ENCODE peak calls at places on chromosomes 4 and X, in ten cellular contexts. H, Y, Q, J, F, G, X, S, I and T are unnamed samples.

GRCh38 chr4:15420642-15421041 is 7.2 kb upstream of the C1QTNF7 start:
- DNase-seq in X (peak; percentile 75), F (peak; percentile 10), J (no peak), G (no peak), S (no peak), H (no peak), Q (peak; percentile 69), I (no peak), Y (no peak), T (no peak)

GRCh38 chrX:1719270-1719669 is 104.4 kb downstream of the ASMT start:
- DNase-seq in F (no peak), Y (no peak), X (no peak), H (no peak), I (no peak), S (no peak), G (no peak), J (no peak), Q (no peak), T (no peak)

GRCh38 chrX:132023896-132024386 is 839 bp downstream of the STK26 start:
- DNase-seq in I (no peak), S (peak; percentile 56), J (peak; percentile 60), X (no peak), Y (peak; percentile 9), G (no peak), H (no peak), Q (no peak), F (no peak), T (no peak)

GRCh38 chr4:69057620-69058409 is 38.5 kb upstream of the UGT2B7 start:
- DNase-seq in F (no peak), Y (peak; percentile 39), I (no peak), X (no peak), G (no peak), S (no peak), Q (no peak), H (no peak), J (no peak), T (no peak)

GRCh38 chrX:65587616-65588526 is 53.3 kb upstream of the LAS1L start:
- DNase-seq in J (peak; percentile 86), H (peak; percentile 78), Y (no peak), X (peak; percentile 74), Q (peak; percentile 66), F (peak; percentile 61), G (no peak), S (peak; percentile 75), I (peak; percentile 73), T (no peak)

GRCh38 chrX:149493567-149494562 is 11.2 kb downstream of the IDS start:
- DNase-seq in Y (no peak), F (no peak), G (no peak), H (no peak), Q (no peak), I (no peak), X (peak; percentile 26), S (no peak), J (no peak), T (no peak)

GRCh38 chr4:52260507-52261302 is 209.6 kb downstream of the SPATA18 start:
- DNase-seq in Y (no peak), X (no peak), Q (no peak), H (no peak), F (peak; percentile 23), J (no peak), I (no peak), G (no peak), S (no peak), T (peak; percentile 3)

GRCh38 chr4:69713593-69713992 is 46.8 kb downstream of the SULT1B1 start:
- DNase-seq in G (no peak), F (no peak), S (no peak), I (no peak), J (no peak), Y (no peak), H (peak; percentile 58), Q (peak; percentile 48), X (peak; percentile 66), T (no peak)

GRCh38 chrX:35351212-35351611 is 408.6 kb downstream of the FAM47B start:
- DNase-seq in G (no peak), Q (no peak), F (no peak), J (no peak), H (no peak), I (no peak), S (no peak), X (no peak), Y (no peak), T (no peak)

GRCh38 chrX:136658151-136658550 is 10.2 kb downstream of the CD40LG start:
- DNase-seq in S (no peak), X (no peak), G (no peak), Q (no peak), F (no peak), Y (no peak), I (no peak), J (no peak), H (no peak), T (no peak)

GRCh38 chrX:106039920-106040319 is 1.4 kb upstream of the SERPINA7 start:
- DNase-seq in I (no peak), S (no peak), Y (peak; percentile 8), J (no peak), H (no peak), X (no peak), F (no peak), Q (no peak), G (no peak), T (no peak)

GRCh38 chr4:140156529-140157171 is 2.7 kb upstream of the MAML3 start:
- DNase-seq in I (no peak), F (no peak), Y (no peak), X (no peak), H (no peak), J (no peak), G (no peak), Q (peak; percentile 9), S (no peak), T (no peak)

GRCh38 chr4:111780965-111781364 is 364.3 kb upstream of the FAM241A start:
- DNase-seq in J (no peak), F (no peak), Q (no peak), S (no peak), H (no peak), Y (no peak), I (no peak), G (no peak), X (no peak), T (no peak)

GRCh38 chr4:39205000-39205399 is 22.7 kb downstream of the WDR19 start:
- DNase-seq in Y (no peak), X (no peak), F (no peak), S (no peak), G (no peak), Q (peak; percentile 22), J (no peak), H (no peak), I (no peak), T (no peak)

GRCh38 chrX:138754861-138755260 is 43.3 kb upstream of the FGF13 start:
- DNase-seq in S (no peak), Q (peak; percentile 8), J (no peak), X (peak; percentile 55), H (no peak), G (no peak), F (no peak), I (no peak), Y (no peak), T (no peak)

GRCh38 chr4:79211490-79211889 is 114.4 kb downstream of the NAA11 start:
- DNase-seq in Q (no peak), Y (no peak), I (no peak), S (no peak), G (no peak), J (no peak), F (no peak), X (no peak), H (no peak), T (peak; percentile 66)

GRCh38 chrX:71823391-71824057 is 60.4 kb downstream of the CXorf49B start:
- DNase-seq in J (no peak), G (no peak), F (no peak), S (no peak), I (no peak), Y (no peak), Q (no peak), X (no peak), H (no peak), T (no peak)

GRCh38 chrX:97705936-97706335 is 822.2 kb downstream of the RPA4 start:
- DNase-seq in I (no peak), J (no peak), H (no peak), F (no peak), G (no peak), Y (no peak), S (no peak), X (no peak), Q (peak; percentile 41), T (no peak)

GRCh38 chr4:19478791-19479190 is 772.9 kb upstream of the SLIT2 start:
- DNase-seq in H (no peak), S (no peak), G (no peak), Q (peak; percentile 28), F (no peak), Y (no peak), X (peak; percentile 50), J (no peak), I (no peak), T (no peak)

GRCh38 chrX:66815227-66815626 is 176.3 kb upstream of the EDA2R start:
- DNase-seq in X (no peak), J (no peak), I (no peak), G (no peak), Y (no peak), H (no peak), F (no peak), Q (no peak), S (no peak), T (no peak)

GRCh38 chrX:151177141-151178027 is 1.0 kb downstream of the GPR50 start:
- DNase-seq in Y (peak; percentile 21), H (no peak), S (no peak), I (no peak), X (no peak), F (no peak), G (no peak), J (no peak), Q (no peak), T (no peak)

GRCh38 chr4:173414456-173414855 is 15.5 kb upstream of the SCRG1 start:
- DNase-seq in G (no peak), X (no peak), Y (no peak), F (no peak), J (no peak), I (no peak), S (no peak), Q (no peak), H (no peak), T (no peak)

GRCh38 chr4:3034231-3034630 is 40.1 kb downstream of the HTT-AS start:
- DNase-seq in X (no peak), J (no peak), Q (no peak), G (no peak), H (no peak), S (no peak), I (no peak), Y (no peak), F (no peak), T (no peak)

GRCh38 chrX:133913009-133913408 is 72.4 kb downstream of the GPC3 start:
- DNase-seq in I (no peak), Q (no peak), J (no peak), G (no peak), H (no peak), S (no peak), Y (no peak), X (no peak), F (no peak), T (no peak)

GRCh38 chrX:97446298-97446882 is 562.7 kb downstream of the RPA4 start:
- DNase-seq in Q (peak; percentile 0), H (no peak), G (no peak), J (no peak), I (no peak), Y (no peak), S (no peak), X (peak; percentile 13), F (no peak), T (no peak)

GRCh38 chrX:99091459-99091858 is 1318.6 kb downstream of the PCDH19 start:
- DNase-seq in X (no peak), J (no peak), F (no peak), S (no peak), H (no peak), Y (no peak), I (no peak), G (no peak), Q (no peak), T (no peak)

GRCh38 chrX:106168107-106168506 is at the start of gene PWWP3B:
- DNase-seq in G (no peak), I (peak; percentile 50), J (no peak), X (peak; percentile 38), F (peak; percentile 1), H (peak; percentile 31), S (peak; percentile 48), Q (no peak), Y (peak; percentile 20), T (no peak)

GRCh38 chr4:47720787-47721186 is 117.1 kb downstream of the CORIN start:
- DNase-seq in Q (no peak), S (no peak), G (no peak), I (no peak), X (no peak), Y (no peak), J (no peak), H (no peak), F (no peak), T (no peak)